ENCODE peak calls at places on chromosomes 4 and X, in four cellular contexts. Y is ovary, Q is stomach, S is A549. X is an unnamed sample.

GRCh38 chr4:125314676-125315570 is at the start of gene FAT4:
- DNase-seq in Y (peak; percentile 97), Q (peak; percentile 86), S (peak; percentile 88), X (peak; percentile 89)

GRCh38 chrX:13911581-13911980 is 94.7 kb upstream of the GPM6B start:
- DNase-seq in Y (no peak), Q (no peak), S (no peak), X (no peak)

GRCh38 chrX:19715711-19716638 is 171.4 kb downstream of the SH3KBP1 start:
- DNase-seq in Y (no peak), Q (no peak), S (no peak), X (no peak)

GRCh38 chrX:70168238-70169188 is 8.8 kb upstream of the DGAT2L6 start:
- DNase-seq in Y (peak; percentile 31), Q (no peak), S (peak; percentile 62), X (no peak)

GRCh38 chr4:102328045-102328444 is 17.2 kb downstream of the SLC39A8 start:
- DNase-seq in Y (no peak), Q (no peak), S (no peak), X (no peak)

GRCh38 chr4:35105486-35105885 is 1138.8 kb downstream of the ARAP2 start:
- DNase-seq in Y (no peak), Q (no peak), S (no peak), X (no peak)

GRCh38 chr4:6761540-6762243 is 20.8 kb upstream of the KIAA0232 start:
- DNase-seq in Y (no peak), Q (no peak), S (no peak), X (no peak)

GRCh38 chr4:138984647-138985046 is 30.9 kb upstream of the NOCT start:
- DNase-seq in Y (no peak), Q (no peak), S (no peak), X (no peak)

GRCh38 chr4:113625902-113626301 is 135.6 kb downstream of the CAMK2D start:
- DNase-seq in Y (no peak), Q (no peak), S (no peak), X (no peak)

GRCh38 chr4:70634482-70634881 is 5.9 kb downstream of the ENAM start:
- DNase-seq in Y (no peak), Q (no peak), S (no peak), X (no peak)

GRCh38 chrX:77061022-77061421 is 386.2 kb upstream of the FGF16 start:
- DNase-seq in Y (no peak), Q (no peak), S (no peak), X (no peak)

GRCh38 chr4:167826281-167826680 is 266.1 kb upstream of the ANXA10 start:
- DNase-seq in Y (no peak), Q (no peak), S (no peak), X (no peak)

GRCh38 chr4:123163501-123163900 is 233.1 kb upstream of the SPRY1 start:
- DNase-seq in Y (no peak), Q (no peak), S (no peak), X (no peak)

GRCh38 chr4:148530114-148530513 is 87.9 kb upstream of the NR3C2 start:
- DNase-seq in Y (no peak), Q (no peak), S (no peak), X (no peak)

GRCh38 chrX:55713635-55714034 is 3.9 kb upstream of the RRAGB start:
- DNase-seq in Y (no peak), Q (no peak), S (no peak), X (no peak)

GRCh38 chr4:170591076-170591475 is 501.3 kb upstream of the AADAT start:
- DNase-seq in Y (no peak), Q (no peak), S (no peak), X (no peak)

GRCh38 chrX:154349359-154349935 is 25.0 kb downstream of the FLNA start:
- DNase-seq in Y (peak; percentile 27), Q (no peak), S (peak; percentile 26), X (no peak)

GRCh38 chr4:8544741-8545438 is 35.3 kb upstream of the GPR78 start:
- DNase-seq in Y (no peak), Q (no peak), S (no peak), X (no peak)

GRCh38 chr4:81355136-81355535 is 116.6 kb downstream of the RASGEF1B start:
- DNase-seq in Y (no peak), Q (no peak), S (no peak), X (no peak)

GRCh38 chr4:57370691-57371090 is 260.5 kb upstream of the IGFBP7 start:
- DNase-seq in Y (no peak), Q (no peak), S (no peak), X (no peak)

GRCh38 chr4:33482773-33483172 is 2761.5 kb downstream of the ARAP2 start:
- DNase-seq in Y (no peak), Q (peak; percentile 39), S (no peak), X (no peak)

GRCh38 chr4:106565727-106566126 is 197.1 kb upstream of the GIMD1 start:
- DNase-seq in Y (no peak), Q (no peak), S (no peak), X (peak; percentile 47)

GRCh38 chr4:151948351-151949016 is 187.7 kb upstream of the GATB start:
- DNase-seq in Y (no peak), Q (no peak), S (no peak), X (no peak)

GRCh38 chr4:151284534-151285245 is 7.7 kb downstream of the PRSS48 start:
- DNase-seq in Y (no peak), Q (no peak), S (no peak), X (no peak)

GRCh38 chr4:36785965-36786364 is 458.6 kb upstream of the NWD2 start:
- DNase-seq in Y (no peak), Q (no peak), S (no peak), X (no peak)

GRCh38 chr4:185204238-185204910 is 574 bp upstream of the CFAP97 start:
- DNase-seq in Y (no peak), Q (no peak), S (peak; percentile 18), X (no peak)

GRCh38 chr4:55297346-55297745 is 48.7 kb upstream of the SRD5A3 start:
- DNase-seq in Y (no peak), Q (peak; percentile 58), S (peak; percentile 34), X (no peak)
- H3K4me3 ChIP-seq in Y (no peak overlapping the region), Q (no peak overlapping the region), S (no peak overlapping the region), X (no peak overlapping the region)

GRCh38 chr4:140094701-140095420 is 59.1 kb downstream of the MAML3 start:
- DNase-seq in Y (no peak), Q (peak; percentile 75), S (peak; percentile 83), X (peak; percentile 59)
- TF ChIP-seq POLR2A in Y (no peak), Q (no peak), S (no peak), X (no peak)

DNA sequence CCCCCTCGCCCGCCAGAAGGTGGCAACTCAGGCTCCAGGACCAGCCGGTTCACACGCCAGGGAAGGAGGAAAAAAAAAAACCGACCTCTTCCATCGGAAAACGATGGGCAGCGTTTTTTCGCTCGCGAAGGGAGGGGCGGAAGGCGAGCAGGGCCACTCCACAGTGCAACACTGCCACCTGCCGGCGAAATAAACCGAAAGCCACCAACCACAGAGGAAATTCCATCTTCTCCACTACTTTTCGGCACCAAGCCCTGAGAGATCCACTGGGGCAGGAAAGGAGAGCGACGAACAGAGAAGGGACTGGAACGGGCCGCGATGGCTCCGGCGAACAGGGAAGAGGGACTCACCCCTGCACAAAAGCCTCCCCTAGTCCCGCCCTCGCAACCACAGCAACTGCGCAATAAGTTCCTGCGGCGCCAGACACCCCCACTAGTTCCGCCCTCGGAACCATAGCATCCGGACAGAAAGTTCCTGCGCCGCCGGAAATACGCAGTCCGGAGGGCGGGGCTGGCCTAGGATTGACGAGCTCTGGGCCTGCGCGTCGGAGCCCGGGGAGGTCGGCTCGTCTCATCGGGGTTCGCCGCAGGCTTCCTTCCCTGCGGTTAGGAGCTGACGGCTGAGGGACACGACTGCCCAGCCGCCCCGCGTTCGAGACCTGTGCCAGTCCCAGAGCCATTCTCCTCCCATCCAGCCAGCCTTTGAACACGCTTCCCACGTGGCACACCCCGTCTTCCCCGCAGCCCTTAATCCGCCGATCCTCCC is 23.4 kb downstream of the FAM156A start:
- DNase-seq in Y (peak; percentile 97), Q (peak; percentile 96), S (peak; percentile 94), X (peak; percentile 88)
- TF ChIP-seq EP300 in Y (no peak), Q (peak; percentile 9), S (no peak), X (peak; percentile 91)

GRCh38 chrX:49043987-49044281 is 777 bp upstream of the TFE3 start:
- DNase-seq in Y (no peak), Q (no peak), S (no peak), X (no peak)
- H3K4me3 ChIP-seq in Y (no peak overlapping the region), Q (no peak overlapping the region), S (peak overlapping the region; percentile 35), X (no peak overlapping the region)

GRCh38 chr4:5710962-5711478 is at the start of gene EVC:
- DNase-seq in Y (peak; percentile 87), Q (peak; percentile 62), S (peak; percentile 70), X (peak; percentile 69)
- TF ChIP-seq POLR2A in Y (no peak), Q (no peak), S (peak; percentile 67), X (peak; percentile 42)

DNA sequence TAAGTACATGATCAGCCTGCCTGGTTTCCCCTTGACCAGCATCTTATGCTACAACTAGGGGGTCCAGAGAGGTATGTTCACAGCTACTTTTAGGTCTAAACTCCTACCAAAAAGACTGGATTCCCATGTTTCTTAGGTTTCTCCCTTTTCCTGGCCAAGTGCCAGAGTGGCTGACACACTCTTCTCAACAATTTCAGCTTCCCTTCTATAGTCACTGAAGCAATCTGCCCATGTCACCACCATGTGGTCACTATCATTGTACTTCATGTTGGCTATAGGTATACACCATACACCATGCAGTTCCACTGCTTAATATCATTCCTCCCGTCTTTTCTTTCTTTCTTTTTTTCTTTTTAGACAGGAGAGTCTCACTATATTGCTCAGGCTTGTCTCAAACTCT is 66.9 kb downstream of the KLHL13 start:
- DNase-seq in Y (no peak), Q (no peak), S (no peak), X (no peak)
- TF ChIP-seq EP300 in Y (no peak), Q (no peak), S (no peak), X (no peak)

GRCh38 chr4:83230928-83231327 is 53.7 kb downstream of the COQ2 start:
- DNase-seq in Y (no peak), Q (no peak), S (no peak), X (no peak)
- H3K4me3 ChIP-seq in Y (no peak overlapping the region), Q (no peak overlapping the region), S (no peak overlapping the region), X (no peak overlapping the region)

GRCh38 chr4:75512336-75513211 is 1.6 kb downstream of the RCHY1 start:
- DNase-seq in Y (no peak), Q (no peak), S (no peak), X (no peak)
- TF ChIP-seq POLR2A in Y (no peak), Q (no peak), S (no peak), X (no peak)

X was measured in tibial nerve.